ENCODE peak calls at places on chromosome 2, in ten cellular contexts. L is adrenal gland, B is astrocyte of the spinal cord, K is lower lobe of right lung, S is tibial artery, Z is GM06990, V is skeletal muscle cell, E is A549, Q is Peyer's patch, C is OCI-LY7. J is an unnamed sample.

GRCh38 chr2:233288663-233289062 is 19.0 kb upstream of the SAG start:
- DNase-seq in C (no peak), Z (no peak), E (no peak), Q (no peak), V (no peak), L (no peak), S (no peak), B (no peak), K (no peak), J (no peak)

GRCh38 chr2:38374978-38375377 is 2.1 kb downstream of the ATL2 start:
- DNase-seq in L (no peak), B (no peak), K (no peak), S (no peak), C (peak), Z (no peak), E (no peak), Q (no peak), V (no peak), J (no peak)

GRCh38 chr2:156329031-156329921 is 3.2 kb downstream of the NR4A2 start:
- DNase-seq in B (no peak), E (no peak), Z (no peak), S (no peak), V (no peak), L (no peak), C (no peak), Q (no peak), K (peak), J (no peak)

GRCh38 chr2:206820755-206821154 is 55.3 kb downstream of the FASTKD2 start:
- DNase-seq in K (no peak), B (no peak), Z (no peak), V (no peak), L (no peak), C (no peak), S (no peak), E (no peak), Q (no peak), J (no peak)

GRCh38 chr2:106963156-106963555 is 77.2 kb upstream of the ST6GAL2 start:
- DNase-seq in S (no peak), Z (no peak), C (no peak), K (no peak), L (no peak), Q (no peak), V (no peak), E (no peak), B (peak), J (no peak)

GRCh38 chr2:224819075-224819474 is 102.9 kb upstream of the CCDC195 start:
- DNase-seq in C (no peak), K (no peak), V (no peak), L (no peak), Z (no peak), B (peak), E (no peak), S (no peak), Q (no peak), J (no peak)

GRCh38 chr2:25835906-25836305 is 42.4 kb downstream of the ASXL2 start:
- DNase-seq in V (no peak), Z (no peak), K (no peak), B (no peak), E (no peak), L (peak), S (no peak), Q (no peak), C (no peak), J (no peak)

GRCh38 chr2:98871506-98871905 is 64.5 kb downstream of the CRACDL start:
- DNase-seq in C (no peak), Q (no peak), V (no peak), E (no peak), Z (no peak), L (no peak), B (no peak), K (no peak), S (no peak), J (no peak)

GRCh38 chr2:101770672-101771071 is 73.2 kb downstream of the MAP4K4 start:
- DNase-seq in C (peak), V (no peak), B (no peak), Z (no peak), S (no peak), L (peak), Q (no peak), K (no peak), E (peak), J (peak)

GRCh38 chr2:110816404-110817365 is 84.3 kb downstream of the ACOXL start:
- DNase-seq in E (no peak), Z (no peak), C (peak), K (no peak), Q (no peak), V (no peak), B (no peak), S (no peak), L (no peak), J (no peak)

DNA sequence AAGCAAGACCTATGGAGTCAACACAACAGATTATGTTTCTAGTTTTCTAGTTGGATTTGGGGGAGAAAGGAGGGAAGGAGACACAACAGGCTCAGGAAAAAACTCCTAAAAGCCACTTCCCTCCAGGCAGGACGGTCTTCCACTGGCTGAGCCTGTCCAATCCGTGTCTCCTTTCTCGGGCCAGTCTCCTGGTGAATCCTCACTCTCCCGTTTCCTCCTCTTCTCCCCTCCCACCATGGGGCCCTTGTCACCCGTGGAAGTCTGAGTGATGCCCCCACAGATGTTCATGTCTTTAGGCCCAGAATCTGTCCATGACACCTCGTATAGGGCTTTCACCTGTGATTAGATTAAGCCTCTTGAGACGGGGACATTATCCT is 193.5 kb downstream of the ZFP36L2 start:
- DNase-seq in V (no peak), S (no peak), K (no peak), E (no peak), B (no peak), C (no peak), Q (no peak), L (no peak), Z (no peak), J (no peak)
- H3K4me3 ChIP-seq in V (no peak), S (no peak), K (no peak), E (no peak), B (no peak), C (no peak), Q (no peak), L (no peak), Z (no peak), J (no peak)

DNA sequence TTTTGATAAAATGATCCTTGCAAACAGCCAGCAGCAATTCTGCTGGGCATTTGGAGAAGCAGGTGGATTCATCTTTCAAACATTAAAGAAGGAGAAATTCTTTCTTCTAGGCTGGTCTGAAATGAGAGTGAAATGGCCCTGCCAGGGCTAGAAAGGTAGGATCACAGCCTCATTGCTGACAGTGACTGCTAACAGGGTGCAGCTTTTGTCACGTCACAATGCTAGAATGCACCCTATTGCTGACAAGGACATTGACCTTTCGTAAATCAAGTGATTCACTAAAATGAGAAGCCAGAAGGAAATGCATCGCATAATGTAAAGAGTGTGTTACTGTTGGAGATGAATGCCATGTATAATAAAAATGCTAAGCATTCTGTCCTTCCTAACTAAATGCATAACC is 732.9 kb downstream of the TDRD15 start:
- DNase-seq in E (no peak), C (no peak), V (no peak), L (no peak), Q (no peak), K (no peak), B (no peak), S (no peak), Z (no peak), J (no peak)
- H3K4me3 ChIP-seq in E (no peak), C (no peak), V (no peak), L (no peak), Q (no peak), K (no peak), B (no peak), S (no peak), Z (no peak), J (no peak)

GRCh38 chr2:161414015-161414384 is 2.1 kb upstream of the TBR1 start:
- DNase-seq in L (no peak), E (no peak), Z (no peak), C (no peak), B (peak), S (no peak), K (no peak), Q (no peak), V (no peak), J (no peak)

GRCh38 chr2:161415467-161416293 is 417 bp upstream of the TBR1 start:
- DNase-seq in V (no peak), Z (no peak), L (no peak), C (no peak), Q (no peak), K (no peak), E (no peak), B (no peak), S (no peak), J (no peak)

GRCh38 chr2:161416294-161416632 is at the start of gene TBR1:
- DNase-seq in S (no peak), Q (no peak), L (no peak), K (no peak), B (peak), Z (no peak), V (no peak), C (no peak), E (no peak), J (no peak)

GRCh38 chr2:161414385-161415040 is 1.6 kb upstream of the TBR1 start:
- DNase-seq in K (no peak), Q (no peak), Z (no peak), E (peak), C (no peak), L (peak), S (no peak), B (peak), V (no peak), J (peak)

DNA sequence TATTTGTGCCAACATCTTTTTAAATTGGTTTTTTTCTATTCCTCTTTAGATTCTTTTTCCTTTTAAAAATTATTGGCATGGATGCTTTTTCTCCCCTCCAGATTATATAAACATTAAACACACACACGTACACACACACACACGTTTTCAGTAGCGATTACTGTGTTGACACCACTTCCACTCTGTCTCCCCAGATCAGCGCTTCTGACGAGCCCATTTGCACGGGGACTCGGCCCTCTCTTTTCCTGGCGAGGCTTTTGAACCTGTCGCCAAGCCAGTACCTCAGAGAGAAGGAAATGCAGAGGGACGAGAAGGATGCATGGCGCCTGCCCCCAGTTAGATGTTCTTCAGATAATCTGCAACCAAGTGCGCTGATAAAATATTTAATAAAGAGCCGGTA is 1.1 kb upstream of the TBR1 start:
- DNase-seq in S (no peak), V (no peak), E (no peak), Z (no peak), K (no peak), B (no peak), L (no peak), Q (no peak), C (no peak), J (no peak)
- H3K4me3 ChIP-seq in S (peak), V (peak), E (peak), Z (peak), K (peak), B (peak), L (peak), Q (peak), C (no peak), J (peak)

GRCh38 chr2:231392431-231393148 is 2.9 kb upstream of the B3GNT7 start:
- DNase-seq in K (no peak), Z (no peak), V (no peak), C (no peak), Q (no peak), L (no peak), E (no peak), B (no peak), S (no peak), J (no peak)

GRCh38 chr2:231395188-231396057 is at the start of gene B3GNT7:
- DNase-seq in C (peak), Q (peak), Z (peak), S (no peak), V (no peak), B (no peak), K (peak), E (no peak), L (no peak), J (no peak)

GRCh38 chr2:231393149-231394131 is 2.1 kb upstream of the B3GNT7 start:
- DNase-seq in B (no peak), V (no peak), Q (peak), C (peak), S (no peak), K (no peak), E (no peak), L (peak), Z (peak), J (no peak)

GRCh38 chr2:231396058-231396821 is 730 bp downstream of the B3GNT7 start:
- DNase-seq in B (no peak), S (no peak), K (no peak), C (peak), E (no peak), V (no peak), Z (no peak), Q (no peak), L (peak), J (no peak)

GRCh38 chr2:231394201-231395141 is 1.0 kb upstream of the B3GNT7 start:
- DNase-seq in V (no peak), E (no peak), Q (peak), K (no peak), Z (peak), B (no peak), S (no peak), L (no peak), C (peak), J (no peak)
- H3K4me3 ChIP-seq in V (no peak), E (peak), Q (peak), K (peak), Z (peak), B (no peak), S (peak), L (no peak), C (peak), J (no peak)

J was measured in SJSA1.